ENCODE peak calls at places on chromosome 13, in four cellular contexts. U is GM12878, N is HepG2, I is K562. O is an unnamed sample.

GRCh38 chr13:85586422-85586831 is 212.8 kb downstream of the SLITRK6 start:
- DNase-seq in U (no peak), N (no peak), I (no peak), O (no peak)

GRCh38 chr13:103469771-103470170 is 403.6 kb upstream of the SLC10A2 start:
- DNase-seq in U (no peak), N (no peak), I (no peak), O (no peak)

GRCh38 chr13:27960362-27961226 is 8.5 kb downstream of the CDX2 start:
- DNase-seq in U (no peak), N (peak), I (peak), O (peak)

GRCh38 chr13:23668557-23668956 is 98.3 kb downstream of the TNFRSF19 start:
- DNase-seq in U (no peak), N (no peak), I (no peak), O (no peak)

GRCh38 chr13:36344886-36345437 is 1.2 kb downstream of the SPART start:
- DNase-seq in U (no peak), N (no peak), I (no peak), O (no peak)

GRCh38 chr13:95502216-95502615 is 50.3 kb upstream of the CLDN10 start:
- DNase-seq in U (no peak), N (no peak), I (no peak), O (no peak)

GRCh38 chr13:112447761-112448603 is 71.8 kb downstream of the SPACA7 start:
- DNase-seq in U (no peak), N (no peak), I (no peak), O (no peak)

GRCh38 chr13:34425307-34425949 is 516.6 kb upstream of the NBEA start:
- DNase-seq in U (no peak), N (no peak), I (no peak), O (no peak)

GRCh38 chr13:50200562-50200961 is 185.3 kb downstream of the KCNRG start:
- DNase-seq in U (no peak), N (no peak), I (no peak), O (no peak)
- TF ChIP-seq NR2C2 in U (no peak), N (no peak), I (no peak), O (no peak)

GRCh38 chr13:91296011-91296410 is 51.5 kb upstream of the MIR17HG start:
- DNase-seq in U (no peak), N (no peak), I (no peak), O (no peak)

GRCh38 chr13:91286317-91286716 is 61.2 kb upstream of the MIR17HG start:
- DNase-seq in U (no peak), N (no peak), I (no peak), O (no peak)

GRCh38 chr13:91292630-91293221 is 54.8 kb upstream of the MIR17HG start:
- DNase-seq in U (no peak), N (no peak), I (no peak), O (no peak)

GRCh38 chr13:91291078-91291477 is 56.4 kb upstream of the MIR17HG start:
- DNase-seq in U (no peak), N (no peak), I (no peak), O (no peak)
- TF ChIP-seq NR2C2 in U (no peak), N (no peak), I (no peak), O (no peak)

GRCh38 chr13:30413842-30414241 is 8.5 kb upstream of the UBE2L5 start:
- DNase-seq in U (no peak), N (no peak), I (no peak), O (no peak)

GRCh38 chr13:30418075-30418715 is 4.1 kb upstream of the UBE2L5 start:
- DNase-seq in U (no peak), N (no peak), I (no peak), O (no peak)

GRCh38 chr13:30416471-30416870 is 5.8 kb upstream of the UBE2L5 start:
- DNase-seq in U (no peak), N (no peak), I (no peak), O (no peak)

GRCh38 chr13:30412351-30412750 is 9.9 kb upstream of the UBE2L5 start:
- DNase-seq in U (no peak), N (no peak), I (no peak), O (no peak)

DNA sequence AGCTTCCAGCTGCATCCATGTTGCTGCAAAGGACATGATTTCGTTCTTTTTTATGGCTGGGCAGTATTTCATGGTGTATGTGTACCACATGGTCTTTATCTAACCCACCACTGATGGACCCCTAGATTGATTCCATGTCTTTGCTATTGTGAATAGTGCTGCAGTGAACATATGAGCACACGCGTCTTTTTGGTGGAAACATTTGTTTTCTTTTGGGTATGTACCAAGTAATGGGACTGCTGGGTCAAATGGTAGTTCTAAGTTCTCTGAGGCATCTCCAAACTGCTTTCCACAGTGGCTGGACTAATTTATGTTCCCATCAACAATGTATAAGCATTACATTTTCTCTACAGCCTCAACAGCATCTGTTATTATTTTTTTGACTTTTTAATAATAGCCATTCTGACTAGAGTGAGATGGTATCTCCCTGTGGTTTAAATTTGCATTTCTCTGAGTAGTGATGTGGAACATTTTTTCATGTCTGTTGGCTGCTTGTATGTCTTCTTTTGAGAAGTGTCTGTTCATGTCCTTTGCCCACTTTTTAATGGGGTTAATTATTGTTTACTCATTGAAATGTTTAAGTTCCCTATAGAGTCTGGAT is 6.8 kb upstream of the UBE2L5 start:
- DNase-seq in U (no peak), N (no peak), I (no peak), O (no peak)
- TF ChIP-seq NR2C2 in U (no peak), N (no peak), I (no peak), O (no peak)

GRCh38 chr13:106533101-106533939 is 2.1 kb downstream of the EFNB2 start:
- DNase-seq in U (no peak), N (peak), I (no peak), O (peak)
- TF ChIP-seq NR2C2 in U (no peak), N (no peak), I (no peak), O (no peak)